ENCODE peak calls at places on chromosome 14, in seven cellular contexts. One of them, this sample, is unnamed. For H3K27me3, the result is how much of the 10 kb centered on the place peaks cover.

GRCh38 chr14:100710391-100711116 is 16.1 kb upstream of the DLK1 start:
- DNase-seq in stomach: no peak
- DNase-seq in MM.1S: no peak
- DNase-seq in suprapubic skin: no peak
- DNase-seq in CD8-positive, alpha-beta memory T cell: no peak
- DNase-seq in heart left ventricle: no peak
- DNase-seq in GM23248: no peak
- DNase-seq in this sample: no peak

GRCh38 chr14:34051966-34052657 is 101.2 kb upstream of the EGLN3 start:
- DNase-seq in suprapubic skin: no peak
- DNase-seq in GM23248: peak
- DNase-seq in heart left ventricle: no peak
- DNase-seq in CD8-positive, alpha-beta memory T cell: no peak
- DNase-seq in stomach: no peak
- DNase-seq in MM.1S: peak
- DNase-seq in this sample: no peak

GRCh38 chr14:90753456-90754005 is 62.7 kb downstream of the TTC7B start:
- DNase-seq in GM23248: no peak
- DNase-seq in heart left ventricle: no peak
- DNase-seq in MM.1S: no peak
- DNase-seq in suprapubic skin: peak
- DNase-seq in stomach: no peak
- DNase-seq in CD8-positive, alpha-beta memory T cell: no peak
- DNase-seq in this sample: no peak

GRCh38 chr14:77007975-77008421 is 20.5 kb downstream of the IRF2BPL start:
- DNase-seq in stomach: peak
- DNase-seq in MM.1S: no peak
- DNase-seq in suprapubic skin: no peak
- DNase-seq in CD8-positive, alpha-beta memory T cell: no peak
- DNase-seq in GM23248: no peak
- DNase-seq in heart left ventricle: peak
- DNase-seq in this sample: peak

GRCh38 chr14:87233806-87234384 is 759.1 kb downstream of the GALC start:
- DNase-seq in GM23248: no peak
- DNase-seq in CD8-positive, alpha-beta memory T cell: no peak
- DNase-seq in stomach: no peak
- DNase-seq in suprapubic skin: no peak
- DNase-seq in heart left ventricle: no peak
- DNase-seq in MM.1S: no peak
- DNase-seq in this sample: no peak

GRCh38 chr14:35594616-35595015 is 60.7 kb downstream of the INSM2 start:
- DNase-seq in suprapubic skin: no peak
- DNase-seq in MM.1S: no peak
- DNase-seq in stomach: no peak
- DNase-seq in CD8-positive, alpha-beta memory T cell: no peak
- DNase-seq in heart left ventricle: no peak
- DNase-seq in GM23248: no peak
- DNase-seq in this sample: no peak

GRCh38 chr14:103084021-103084919 is at the start of gene LBHD2:
- DNase-seq in suprapubic skin: no peak
- DNase-seq in GM23248: peak
- DNase-seq in MM.1S: no peak
- DNase-seq in CD8-positive, alpha-beta memory T cell: no peak
- DNase-seq in heart left ventricle: no peak
- DNase-seq in stomach: no peak
- DNase-seq in this sample: peak

GRCh38 chr14:60508363-60508706 is 611 bp upstream of the SIX6 start:
- DNase-seq in stomach: no peak
- DNase-seq in heart left ventricle: no peak
- DNase-seq in GM23248: no peak
- DNase-seq in suprapubic skin: no peak
- DNase-seq in CD8-positive, alpha-beta memory T cell: no peak
- DNase-seq in MM.1S: no peak
- DNase-seq in this sample: no peak

GRCh38 chr14:57051633-57052032 is 217.1 kb downstream of the EXOC5 start:
- DNase-seq in CD8-positive, alpha-beta memory T cell: no peak
- DNase-seq in MM.1S: no peak
- DNase-seq in heart left ventricle: no peak
- DNase-seq in stomach: no peak
- DNase-seq in suprapubic skin: no peak
- DNase-seq in GM23248: no peak
- DNase-seq in this sample: no peak

GRCh38 chr14:99564903-99565259 is 39.1 kb downstream of the CCDC85C start:
- DNase-seq in suprapubic skin: no peak
- DNase-seq in GM23248: no peak
- DNase-seq in CD8-positive, alpha-beta memory T cell: no peak
- DNase-seq in stomach: no peak
- DNase-seq in MM.1S: no peak
- DNase-seq in heart left ventricle: no peak
- DNase-seq in this sample: no peak

GRCh38 chr14:62696969-62697328 is 348.3 kb downstream of the KCNH5 start:
- DNase-seq in MM.1S: no peak
- DNase-seq in CD8-positive, alpha-beta memory T cell: no peak
- DNase-seq in suprapubic skin: no peak
- DNase-seq in stomach: no peak
- DNase-seq in heart left ventricle: no peak
- DNase-seq in GM23248: no peak
- DNase-seq in this sample: no peak
- H3K4me3 ChIP-seq in MM.1S: no peak
- H3K4me3 ChIP-seq in CD8-positive, alpha-beta memory T cell: no peak
- H3K4me3 ChIP-seq in suprapubic skin: no peak
- H3K4me3 ChIP-seq in stomach: no peak
- H3K4me3 ChIP-seq in heart left ventricle: no peak
- H3K4me3 ChIP-seq in GM23248: no peak
- H3K4me3 ChIP-seq in this sample: no peak

GRCh38 chr14:92362781-92363235 is 39.8 kb downstream of the SLC24A4 start:
- DNase-seq in MM.1S: no peak
- DNase-seq in CD8-positive, alpha-beta memory T cell: no peak
- DNase-seq in GM23248: peak
- DNase-seq in suprapubic skin: no peak
- DNase-seq in heart left ventricle: no peak
- DNase-seq in stomach: no peak
- DNase-seq in this sample: peak

GRCh38 chr14:92368001-92368400 is 45.0 kb downstream of the SLC24A4 start:
- DNase-seq in MM.1S: no peak
- DNase-seq in suprapubic skin: no peak
- DNase-seq in stomach: no peak
- DNase-seq in heart left ventricle: no peak
- DNase-seq in CD8-positive, alpha-beta memory T cell: no peak
- DNase-seq in GM23248: no peak
- DNase-seq in this sample: no peak

GRCh38 chr14:92360666-92361370 is 37.9 kb downstream of the SLC24A4 start:
- DNase-seq in MM.1S: peak
- DNase-seq in GM23248: peak
- DNase-seq in suprapubic skin: no peak
- DNase-seq in CD8-positive, alpha-beta memory T cell: no peak
- DNase-seq in heart left ventricle: no peak
- DNase-seq in stomach: no peak
- DNase-seq in this sample: no peak

DNA sequence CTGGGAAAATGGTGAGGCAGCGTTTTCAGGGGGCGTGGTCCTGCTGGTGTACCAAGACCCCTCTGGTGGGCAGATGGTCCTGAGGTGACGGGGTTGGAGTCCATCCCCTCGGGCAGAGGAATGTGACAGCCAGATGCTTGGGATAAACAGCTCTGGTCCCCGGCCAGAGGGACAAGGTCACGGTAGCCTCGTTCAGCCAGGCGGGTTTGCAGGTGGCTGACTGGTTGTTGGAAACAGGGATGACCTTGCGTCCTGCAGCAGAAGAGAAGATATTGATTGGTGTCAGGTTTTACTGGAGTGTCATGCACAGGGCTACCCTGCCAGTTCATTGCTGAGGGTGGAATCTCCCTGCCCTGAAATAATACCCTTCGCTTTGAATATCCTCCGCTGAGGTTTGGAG is 43.3 kb downstream of the SLC24A4 start:
- DNase-seq in suprapubic skin: no peak
- DNase-seq in MM.1S: no peak
- DNase-seq in heart left ventricle: no peak
- DNase-seq in GM23248: no peak
- DNase-seq in stomach: no peak
- DNase-seq in CD8-positive, alpha-beta memory T cell: no peak
- DNase-seq in this sample: no peak
- H3K27ac ChIP-seq in suprapubic skin: no peak
- H3K27ac ChIP-seq in MM.1S: no peak
- H3K27ac ChIP-seq in heart left ventricle: no peak
- H3K27ac ChIP-seq in GM23248: no peak
- H3K27ac ChIP-seq in stomach: no peak
- H3K27ac ChIP-seq in CD8-positive, alpha-beta memory T cell: no peak
- H3K27ac ChIP-seq in this sample: no peak

GRCh38 chr14:70096866-70097265 is 91.9 kb downstream of the SLC8A3 start:
- DNase-seq in stomach: no peak
- DNase-seq in GM23248: peak
- DNase-seq in MM.1S: no peak
- DNase-seq in suprapubic skin: no peak
- DNase-seq in heart left ventricle: no peak
- DNase-seq in CD8-positive, alpha-beta memory T cell: no peak
- DNase-seq in this sample: no peak
- H3K27me3 ChIP-seq in stomach: under half
- H3K27me3 ChIP-seq in GM23248: under half
- H3K27me3 ChIP-seq in MM.1S: under half
- H3K27me3 ChIP-seq in suprapubic skin: under half
- H3K27me3 ChIP-seq in heart left ventricle: under half
- H3K27me3 ChIP-seq in CD8-positive, alpha-beta memory T cell: under half
- H3K27me3 ChIP-seq in this sample: under half

GRCh38 chr14:24216345-24216699 is 456 bp upstream of the MDP1 start:
- DNase-seq in heart left ventricle: no peak
- DNase-seq in stomach: no peak
- DNase-seq in CD8-positive, alpha-beta memory T cell: no peak
- DNase-seq in GM23248: no peak
- DNase-seq in MM.1S: no peak
- DNase-seq in suprapubic skin: no peak
- DNase-seq in this sample: no peak
- H3K4me3 ChIP-seq in heart left ventricle: peak
- H3K4me3 ChIP-seq in stomach: no peak
- H3K4me3 ChIP-seq in CD8-positive, alpha-beta memory T cell: peak
- H3K4me3 ChIP-seq in GM23248: peak
- H3K4me3 ChIP-seq in MM.1S: no peak
- H3K4me3 ChIP-seq in suprapubic skin: peak
- H3K4me3 ChIP-seq in this sample: no peak